ENCODE peak calls at places on chromosomes 1 and 21, in ten cellular contexts. M is stomach, B is cardiac muscle cell, L is right atrium auricular region, E is H9, K is psoas muscle, P is K562, A is mammary epithelial cell, S is endodermal cell, I is SJSA1. Z is an unnamed sample.

GRCh38 chr21:46150491-46151121 is 4.8 kb downstream of the FTCD start:
- DNase-seq in M (no peak), B (no peak), L (no peak), E (peak; percentile 29), K (no peak), P (no peak), A (no peak), S (peak; percentile 44), I (no peak), Z (no peak)

GRCh38 chr1:233281711-233282581 is 13.6 kb downstream of the PCNX2 start:
- DNase-seq in M (no peak), B (peak; percentile 83), L (no peak), E (no peak), K (no peak), P (no peak), A (peak; percentile 3), S (no peak), I (no peak), Z (no peak)

GRCh38 chr1:198937231-198938031 is 298.6 kb downstream of the PTPRC start:
- DNase-seq in M (no peak), B (peak; percentile 94), L (peak; percentile 70), E (no peak), K (no peak), P (no peak), A (peak; percentile 91), S (no peak), I (peak; percentile 68), Z (peak; percentile 58)

GRCh38 chr1:100581096-100581705 is 43.3 kb downstream of the GPR88 start:
- DNase-seq in M (no peak), B (no peak), L (no peak), E (no peak), K (no peak), P (no peak), A (no peak), S (no peak), I (no peak), Z (no peak)

GRCh38 chr1:204282801-204283200 is 69.0 kb upstream of the GOLT1A start:
- DNase-seq in M (no peak), B (no peak), L (no peak), E (no peak), K (no peak), P (no peak), A (no peak), S (no peak), I (no peak), Z (peak; percentile 38)

GRCh38 chr21:41953831-41954653 is at the start of gene C2CD2:
- DNase-seq in M (peak; percentile 72), B (peak; percentile 85), L (peak; percentile 64), E (peak; percentile 80), K (peak; percentile 80), P (peak; percentile 99), A (peak; percentile 50), S (peak; percentile 89), I (peak; percentile 86), Z (peak; percentile 60)

GRCh38 chr1:159443063-159443750 is 3.7 kb downstream of the OR10J1 start:
- DNase-seq in M (no peak), B (peak; percentile 23), L (no peak), E (no peak), K (no peak), P (no peak), A (no peak), S (no peak), I (no peak), Z (no peak)

GRCh38 chr21:38950388-38951094 is 144.8 kb downstream of the ETS2 start:
- DNase-seq in M (peak; percentile 37), B (peak; percentile 49), L (no peak), E (no peak), K (no peak), P (no peak), A (peak; percentile 41), S (no peak), I (no peak), Z (no peak)

GRCh38 chr21:43924421-43925095 is 59.5 kb downstream of the AGPAT3 start:
- DNase-seq in M (no peak), B (no peak), L (no peak), E (no peak), K (peak; percentile 56), P (no peak), A (no peak), S (no peak), I (no peak), Z (no peak)
- H3K27me3 ChIP-seq in M (no peaks in the 10 kb centered on the region), B (no peaks in the 10 kb centered on the region), L (no peaks in the 10 kb centered on the region), E (no peaks in the 10 kb centered on the region), K (no peaks in the 10 kb centered on the region), P (no peaks in the 10 kb centered on the region), A (no peaks in the 10 kb centered on the region), S (no peaks in the 10 kb centered on the region), I (no peaks in the 10 kb centered on the region), Z (no peaks in the 10 kb centered on the region)

GRCh38 chr1:48405400-48405799 is 66.6 kb downstream of the SPATA6 start:
- DNase-seq in M (no peak), B (peak; percentile 2), L (no peak), E (no peak), K (peak; percentile 50), P (no peak), A (no peak), S (no peak), I (no peak), Z (no peak)
- H3K27ac ChIP-seq in M (no peak overlapping the region), B (no peak overlapping the region), L (no peak overlapping the region), E (no peak overlapping the region), K (no peak overlapping the region), P (no peak overlapping the region), A (no peak overlapping the region), S (no peak overlapping the region), I (no peak overlapping the region), Z (no peak overlapping the region)

GRCh38 chr1:220889848-220890287 is 10.6 kb downstream of the HLX start:
- DNase-seq in M (no peak), B (no peak), L (no peak), E (no peak), K (no peak), P (no peak), A (no peak), S (no peak), I (no peak), Z (no peak)
- H3K27me3 ChIP-seq in M (peaks cover 50% of the 10 kb centered on the region), B (peaks cover 100% of the 10 kb centered on the region), L (peaks cover 34% of the 10 kb centered on the region), E (peaks cover 100% of the 10 kb centered on the region), K (peaks cover 32% of the 10 kb centered on the region), P (peaks cover 49% of the 10 kb centered on the region), A (peaks cover 72% of the 10 kb centered on the region), S (peaks cover 100% of the 10 kb centered on the region), I (no peaks in the 10 kb centered on the region), Z (no peaks in the 10 kb centered on the region)

GRCh38 chr1:41417746-41418145 is 56.5 kb downstream of the FOXO6 start:
- DNase-seq in M (no peak), B (no peak), L (no peak), E (no peak), K (peak; percentile 30), P (no peak), A (no peak), S (no peak), I (no peak), Z (no peak)
- H3K27ac ChIP-seq in M (no peak overlapping the region), B (no peak overlapping the region), L (peak overlapping the region; percentile 86), E (no peak overlapping the region), K (peak overlapping the region; percentile 93), P (no peak overlapping the region), A (no peak overlapping the region), S (no peak overlapping the region), I (peak overlapping the region; percentile 72), Z (no peak overlapping the region)

GRCh38 chr21:44930543-44930981 is 9.3 kb upstream of the SLX9 start:
- DNase-seq in M (no peak), B (peak; percentile 23), L (no peak), E (no peak), K (peak; percentile 68), P (no peak), A (no peak), S (peak; percentile 58), I (no peak), Z (no peak)

GRCh38 chr21:44929799-44930542 is 9.3 kb upstream of the ITGB2 start:
- DNase-seq in M (no peak), B (no peak), L (no peak), E (no peak), K (peak; percentile 39), P (no peak), A (no peak), S (peak; percentile 69), I (no peak), Z (no peak)

GRCh38 chr21:44932366-44933181 is 7.3 kb upstream of the SLX9 start:
- DNase-seq in M (no peak), B (peak; percentile 47), L (no peak), E (no peak), K (peak; percentile 70), P (peak; percentile 81), A (no peak), S (peak; percentile 65), I (no peak), Z (no peak)

GRCh38 chr21:44931501-44932365 is 8.1 kb upstream of the SLX9 start:
- DNase-seq in M (no peak), B (no peak), L (no peak), E (no peak), K (peak; percentile 59), P (no peak), A (no peak), S (peak; percentile 69), I (no peak), Z (no peak)

DNA sequence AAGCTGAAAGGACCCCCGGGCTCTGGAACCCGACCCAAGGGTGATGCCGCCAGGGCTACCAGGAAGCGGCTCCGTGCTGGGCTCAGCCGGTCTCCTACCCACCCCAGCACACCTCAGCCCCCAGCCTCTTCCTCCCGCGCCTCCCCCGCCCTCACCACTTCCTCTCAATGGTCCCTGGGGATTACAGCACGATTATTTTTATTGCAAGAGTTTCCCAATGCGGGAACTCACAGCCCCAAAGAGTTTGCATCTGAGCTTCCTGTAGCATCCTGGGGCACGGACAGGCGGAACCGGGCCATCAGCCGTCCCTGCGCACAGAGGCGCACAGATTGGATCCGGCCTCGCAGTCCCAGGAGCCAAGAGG is 8.7 kb upstream of the SLX9 start:
- DNase-seq in M (no peak), B (peak; percentile 78), L (no peak), E (peak; percentile 36), K (peak; percentile 66), P (no peak), A (no peak), S (no peak), I (no peak), Z (no peak)
- H3K27me3 ChIP-seq in M (peaks cover 6% of the 10 kb centered on the region), B (peaks cover 73% of the 10 kb centered on the region), L (peaks cover 9% of the 10 kb centered on the region), E (peaks cover 25% of the 10 kb centered on the region), K (peaks cover 22% of the 10 kb centered on the region), P (peaks cover 17% of the 10 kb centered on the region), A (no peaks in the 10 kb centered on the region), S (peaks cover 63% of the 10 kb centered on the region), I (no peaks in the 10 kb centered on the region), Z (no peaks in the 10 kb centered on the region)

GRCh38 chr1:111695801-111696200 is 43.4 kb downstream of the INKA2 start:
- DNase-seq in M (no peak), B (no peak), L (no peak), E (no peak), K (no peak), P (no peak), A (no peak), S (no peak), I (no peak), Z (no peak)
- H3K27ac ChIP-seq in M (no peak overlapping the region), B (peak overlapping the region; percentile 87), L (no peak overlapping the region), E (no peak overlapping the region), K (no peak overlapping the region), P (no peak overlapping the region), A (no peak overlapping the region), S (no peak overlapping the region), I (no peak overlapping the region), Z (no peak overlapping the region)